ENCODE peak calls at places on chromosomes 4 and X, in seven cellular contexts. J, A, N, D, B, R and G are unnamed samples.

GRCh38 chrX:13120017-13120416 is 75.6 kb upstream of the FAM9C start:
- DNase-seq in J (no peak), A (no peak), N (peak), D (no peak), B (no peak), R (no peak), G (peak)

GRCh38 chrX:6968231-6968630 is 179.3 kb upstream of the STS start:
- DNase-seq in J (no peak), A (no peak), N (no peak), D (no peak), B (no peak), R (no peak), G (peak)

GRCh38 chr4:146029147-146029546 is 90.5 kb upstream of the ZNF827 start:
- DNase-seq in J (no peak), A (no peak), N (no peak), D (no peak), B (no peak), R (no peak), G (no peak)

GRCh38 chr4:86934772-86935498 is at the start of gene AFF1:
- DNase-seq in J (peak), A (peak), N (peak), D (peak), B (peak), R (peak), G (peak)

GRCh38 chrX:13258725-13259124 is 61.1 kb downstream of the ATXN3L start:
- DNase-seq in J (no peak), A (no peak), N (no peak), D (no peak), B (no peak), R (no peak), G (no peak)

GRCh38 chr4:69167300-69167699 is 47.2 kb downstream of the UGT2B11 start:
- DNase-seq in J (no peak), A (no peak), N (no peak), D (no peak), B (no peak), R (no peak), G (no peak)

GRCh38 chrX:19705196-19705769 is 182.1 kb downstream of the SH3KBP1 start:
- DNase-seq in J (no peak), A (no peak), N (no peak), D (no peak), B (no peak), R (no peak), G (no peak)

GRCh38 chr4:81427605-81427922 is 44.1 kb downstream of the RASGEF1B start:
- DNase-seq in J (no peak), A (no peak), N (no peak), D (no peak), B (no peak), R (no peak), G (no peak)

GRCh38 chrX:8868070-8868795 is 67.0 kb upstream of the FAM9A start:
- DNase-seq in J (no peak), A (no peak), N (no peak), D (no peak), B (no peak), R (no peak), G (no peak)

GRCh38 chrX:153726286-153727107 is 1.8 kb downstream of the ABCD1 start:
- DNase-seq in J (peak), A (peak), N (peak), D (peak), B (peak), R (peak), G (peak)

GRCh38 chr4:158371158-158371557 is 150.5 kb upstream of the RXFP1 start:
- DNase-seq in J (no peak), A (no peak), N (no peak), D (no peak), B (no peak), R (no peak), G (no peak)

GRCh38 chr4:89737888-89738287 is 99.1 kb downstream of the SNCA start:
- DNase-seq in J (no peak), A (no peak), N (no peak), D (no peak), B (no peak), R (no peak), G (peak)

GRCh38 chr4:3416821-3417221 is 24.9 kb upstream of the HGFAC start:
- DNase-seq in J (peak), A (no peak), N (peak), D (no peak), B (no peak), R (peak), G (no peak)

GRCh38 chr4:126799971-126800722 is 832.6 kb upstream of the INTU start:
- DNase-seq in J (no peak), A (no peak), N (no peak), D (no peak), B (no peak), R (no peak), G (no peak)